ENCODE peak calls at places on chromosomes 1 and 21, in five cellular contexts. A is endothelial cell of umbilical vein; F is endodermal cell; S is CD8-positive, alpha-beta T cell; I is naive thymus-derived CD4-positive, alpha-beta T cell. D is an unnamed sample.

GRCh38 chr1:98051065-98051675 is 130.3 kb upstream of the DPYD start:
- DNase-seq in I (peak; percentile 64), F (peak; percentile 92), A (peak; percentile 85), S (peak; percentile 70), D (peak; percentile 64)

GRCh38 chr1:20349971-20350370 is 59.3 kb downstream of the VWA5B1 start:
- DNase-seq in F (no peak), I (no peak), S (no peak), A (no peak), D (no peak)

GRCh38 chr1:53483656-53484055 is 24.5 kb downstream of the DMRTB1 start:
- DNase-seq in I (no peak), A (no peak), S (no peak), F (no peak), D (no peak)

GRCh38 chr21:43827015-43827611 is 37.7 kb downstream of the RRP1 start:
- DNase-seq in F (no peak), I (no peak), A (no peak), S (no peak), D (no peak)

GRCh38 chr21:23488245-23488644 is 2119.0 kb downstream of the MRPL39 start:
- DNase-seq in F (no peak), S (no peak), A (no peak), I (no peak), D (no peak)

GRCh38 chr1:99640672-99641071 is 5.2 kb upstream of the PALMD start:
- DNase-seq in S (no peak), F (no peak), I (no peak), A (no peak), D (no peak)

GRCh38 chr1:52674497-52675384 is 23.4 kb downstream of the COA7 start:
- DNase-seq in I (no peak), F (peak; percentile 73), A (peak; percentile 53), S (no peak), D (no peak)

GRCh38 chr1:25170439-25170838 is 61.9 kb downstream of the SYF2 start:
- DNase-seq in S (no peak), A (no peak), F (no peak), I (no peak), D (no peak)

GRCh38 chr1:8078176-8078671 is 52.1 kb upstream of the ERRFI1 start:
- DNase-seq in S (no peak), F (peak; percentile 50), I (no peak), A (peak; percentile 81), D (no peak)

GRCh38 chr1:244865028-244865371 is 657 bp upstream of the HNRNPU start:
- DNase-seq in A (no peak), I (no peak), S (no peak), F (peak; percentile 77), D (no peak)

GRCh38 chr21:44887807-44888580 is 14.5 kb upstream of the PTTG1IP start:
- DNase-seq in F (peak; percentile 36), I (no peak), S (no peak), A (no peak), D (no peak)

GRCh38 chr1:180953791-180954721 is 41.4 kb downstream of the KIAA1614 start:
- DNase-seq in A (peak; percentile 69), F (no peak), I (peak; percentile 69), S (peak; percentile 71), D (peak; percentile 70)

GRCh38 chr1:162779043-162779442 is 11.5 kb upstream of the HSD17B7 start:
- DNase-seq in A (no peak), I (no peak), S (no peak), F (no peak), D (no peak)

GRCh38 chr1:174875306-174875705 is 124.4 kb upstream of the CACYBP start:
- DNase-seq in S (peak; percentile 18), I (peak; percentile 33), F (peak; percentile 66), A (no peak), D (peak; percentile 47)

GRCh38 chr1:6794164-6794563 is 8.9 kb downstream of the CAMTA1 start:
- DNase-seq in S (no peak), A (peak; percentile 71), I (peak; percentile 47), F (no peak), D (peak; percentile 31)

GRCh38 chr1:55893155-55893554 is 678.0 kb upstream of the USP24 start:
- DNase-seq in S (no peak), I (no peak), F (no peak), A (peak; percentile 56), D (no peak)

GRCh38 chr1:145751491-145752021 is 32.3 kb downstream of the CD160 start:
- DNase-seq in I (no peak), S (no peak), F (no peak), A (peak; percentile 72), D (no peak)

GRCh38 chr21:28298251-28298672 is 694.4 kb downstream of the LTN1 start:
- DNase-seq in A (peak; percentile 34), F (no peak), S (no peak), I (no peak), D (no peak)

GRCh38 chr1:168335500-168335899 is 54.8 kb downstream of the TBX19 start:
- DNase-seq in S (no peak), I (no peak), F (no peak), A (no peak), D (no peak)

GRCh38 chr1:157403203-157403602 is 149.1 kb downstream of the FCRL5 start:
- DNase-seq in F (peak; percentile 85), S (no peak), I (no peak), A (no peak), D (no peak)

GRCh38 chr1:113027008-113027407 is 46.0 kb upstream of the LRIG2 start:
- DNase-seq in F (peak; percentile 48), I (no peak), S (no peak), A (no peak), D (no peak)

GRCh38 chr1:154237435-154237834 is 16.7 kb downstream of the UBAP2L start:
- DNase-seq in A (no peak), F (no peak), S (no peak), I (no peak), D (no peak)

GRCh38 chr1:15620155-15620545 is 2.9 kb downstream of the DDI2 start:
- DNase-seq in S (no peak), F (no peak), A (peak; percentile 76), I (no peak), D (peak; percentile 57)

GRCh38 chr1:202143011-202143767 is 1.3 kb downstream of the ARL8A start:
- DNase-seq in S (no peak), F (peak; percentile 50), A (peak; percentile 14), I (peak; percentile 26), D (no peak)

GRCh38 chr1:1359668-1360468 is 1.5 kb upstream of the MXRA8 start:
- DNase-seq in A (no peak), I (no peak), F (no peak), S (no peak), D (no peak)

GRCh38 chr1:168942165-168942564 is 164.3 kb upstream of the ATP1B1 start:
- DNase-seq in A (no peak), I (no peak), F (no peak), S (no peak), D (no peak)

GRCh38 chr1:92915547-92915946 is 45.7 kb downstream of the DIPK1A start:
- DNase-seq in F (no peak), S (no peak), I (no peak), A (no peak), D (no peak)

GRCh38 chr1:200671235-200671786 is 1.6 kb upstream of the DDX59 start:
- DNase-seq in A (no peak), S (no peak), I (no peak), F (no peak), D (no peak)

GRCh38 chr1:229217716-229218115 is 53.2 kb upstream of the RAB4A start:
- DNase-seq in S (no peak), A (no peak), I (no peak), F (peak; percentile 56), D (no peak)

GRCh38 chr1:154534263-154534844 is 24.1 kb downstream of the UBE2Q1 start:
- DNase-seq in A (no peak), I (no peak), S (no peak), F (peak; percentile 85), D (peak; percentile 10)

GRCh38 chr1:18018381-18018780 is 89.2 kb upstream of the IGSF21 start:
- DNase-seq in I (no peak), F (no peak), S (no peak), A (no peak), D (no peak)

GRCh38 chr1:32733573-32734321 is 31.2 kb upstream of the SYNC start:
- DNase-seq in F (peak; percentile 72), I (no peak), S (no peak), A (no peak), D (no peak)
- H3K4me3 ChIP-seq in F (no peak overlapping the region), I (no peak overlapping the region), S (no peak overlapping the region), A (no peak overlapping the region), D (no peak overlapping the region)

DNA sequence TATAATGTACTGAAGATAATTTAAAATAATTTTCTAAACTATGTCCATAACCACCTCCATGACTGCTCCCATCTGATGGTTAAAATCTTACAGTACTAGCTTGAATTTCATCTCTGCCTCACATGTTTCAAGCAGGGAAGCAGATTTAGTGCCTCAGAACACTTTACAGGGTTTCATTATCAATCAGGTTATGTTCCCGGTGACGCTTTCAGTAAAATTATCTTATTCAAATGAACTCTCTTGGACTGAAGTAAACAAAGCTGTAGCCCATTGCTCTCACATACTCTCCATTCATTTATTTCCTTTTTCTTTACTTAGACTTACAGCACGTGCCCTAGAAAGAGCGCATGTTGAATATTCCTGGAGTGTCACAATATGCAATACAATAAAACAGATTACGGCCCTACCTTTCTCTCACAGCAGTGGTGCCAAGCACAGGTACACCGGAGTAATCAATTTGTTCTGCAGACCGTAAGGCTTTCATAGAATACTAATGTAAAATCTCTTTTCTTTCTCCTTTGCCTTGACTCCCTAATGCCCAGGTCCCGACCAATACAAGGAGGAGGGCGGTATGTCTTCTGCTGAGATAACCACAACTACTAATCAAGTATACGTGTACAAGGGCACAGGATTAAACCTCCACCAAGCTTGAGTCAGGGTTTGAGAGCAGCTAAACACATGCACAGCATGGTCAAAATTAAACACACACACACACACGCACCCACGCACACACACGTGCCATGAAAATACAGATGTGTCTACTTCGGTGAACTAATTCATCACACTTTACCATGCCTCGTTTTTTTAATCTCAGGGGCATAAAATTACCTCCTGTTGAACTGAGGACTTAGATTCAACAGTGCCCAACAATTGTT is 62.8 kb downstream of the NRIP1 start:
- DNase-seq in A (no peak), I (no peak), S (no peak), F (no peak), D (no peak)
- H3K4me3 ChIP-seq in A (no peak overlapping the region), I (no peak overlapping the region), S (no peak overlapping the region), F (no peak overlapping the region), D (no peak overlapping the region)

GRCh38 chr1:226226601-226227000 is 3.1 kb downstream of the MIXL1 start:
- DNase-seq in I (no peak), A (no peak), F (no peak), S (no peak), D (no peak)

GRCh38 chr1:226220473-226221189 is 2.8 kb upstream of the MIXL1 start:
- DNase-seq in A (no peak), I (no peak), S (no peak), F (peak; percentile 80), D (no peak)

GRCh38 chr1:226223786-226224244 is 351 bp downstream of the MIXL1 start:
- DNase-seq in S (peak; percentile 14), I (peak; percentile 11), A (peak; percentile 26), F (peak; percentile 81), D (peak; percentile 13)

GRCh38 chr1:226222686-226223085 is 778 bp upstream of the MIXL1 start:
- DNase-seq in S (no peak), I (no peak), A (no peak), F (no peak), D (no peak)

GRCh38 chr1:226223157-226223785 is at the start of gene MIXL1:
- DNase-seq in F (peak; percentile 93), S (peak; percentile 6), A (no peak), I (no peak), D (no peak)
- H3K4me3 ChIP-seq in F (peak within 1 kb of the TSS; percentile 92), S (peak within 1 kb of the TSS; percentile 46), A (peak within 1 kb of the TSS; percentile 55), I (peak within 1 kb of the TSS; percentile 35), D (peak within 1 kb of the TSS; percentile 29)

GRCh38 chr1:41435570-41436178 is 48.8 kb downstream of the EDN2 start:
- DNase-seq in S (no peak), A (no peak), I (no peak), F (peak; percentile 94), D (no peak)
- H3K4me3 ChIP-seq in S (no peak overlapping the region), A (no peak overlapping the region), I (no peak overlapping the region), F (no peak overlapping the region), D (no peak overlapping the region)

D was measured in CD4-positive, alpha-beta memory T cell.